ENCODE peak calls at places on chromosome 17, in five cellular contexts. F is epithelial cell of proximal tubule, I is AG09309, Q is ecto neural progenitor cell, R is uterus. A is an unnamed sample.

GRCh38 chr17:44795928-44796327 is 34.2 kb downstream of the GJC1 start:
- DNase-seq in F (no peak), Q (no peak), R (no peak), I (no peak), A (no peak)

GRCh38 chr17:6107791-6108190 is 37.6 kb downstream of the WSCD1 start:
- DNase-seq in Q (no peak), R (no peak), F (no peak), I (no peak), A (no peak)

GRCh38 chr17:76871668-76872067 is 3.5 kb downstream of the MGAT5B start:
- DNase-seq in R (no peak), I (no peak), F (no peak), Q (no peak), A (no peak)

GRCh38 chr17:17737938-17738894 is 57.0 kb downstream of the RAI1 start:
- DNase-seq in R (no peak), I (no peak), F (no peak), Q (peak; percentile 79), A (no peak)

GRCh38 chr17:43467981-43468541 is 15.7 kb upstream of the DHX8 start:
- DNase-seq in Q (no peak), F (peak; percentile 67), R (peak; percentile 27), I (peak; percentile 85), A (no peak)

GRCh38 chr17:15444805-15445204 is 22.6 kb downstream of the CDRT4 start:
- DNase-seq in I (no peak), Q (no peak), R (no peak), F (no peak), A (no peak)

GRCh38 chr17:61459968-61460718 is 7.9 kb downstream of the TBX4 start:
- DNase-seq in Q (peak; percentile 43), R (no peak), I (no peak), F (no peak), A (no peak)

GRCh38 chr17:4394208-4395110 is 28.0 kb upstream of the UBE2G1 start:
- DNase-seq in F (no peak), I (no peak), R (no peak), Q (no peak), A (no peak)

GRCh38 chr17:30219833-30220232 is 15.7 kb downstream of the SLC6A4 start:
- DNase-seq in I (no peak), Q (no peak), R (no peak), F (no peak), A (no peak)

GRCh38 chr17:66676421-66676820 is 158.5 kb upstream of the CACNG5 start:
- DNase-seq in Q (no peak), R (no peak), I (no peak), F (no peak), A (no peak)

GRCh38 chr17:13576661-13577526 is 24.8 kb downstream of the HS3ST3A1 start:
- DNase-seq in Q (no peak), I (no peak), F (no peak), R (no peak), A (no peak)

GRCh38 chr17:66268247-66268927 is 34.0 kb upstream of the PRKCA start:
- DNase-seq in Q (no peak), I (no peak), R (no peak), F (peak; percentile 73), A (no peak)

GRCh38 chr17:12789976-12790805 is 893 bp downstream of the ARHGAP44 start:
- DNase-seq in F (no peak), R (peak; percentile 24), I (no peak), Q (peak; percentile 75), A (no peak)

GRCh38 chr17:70168979-70169706 is at the start of gene KCNJ2:
- DNase-seq in Q (peak; percentile 95), R (peak; percentile 75), F (no peak), I (peak; percentile 4), A (no peak)

GRCh38 chr17:49343273-49343672 is 18.8 kb downstream of the ZNF652 start:
- DNase-seq in F (no peak), Q (no peak), R (no peak), I (no peak), A (no peak)

GRCh38 chr17:76537578-76538280 is at the start of gene CYGB:
- DNase-seq in R (peak; percentile 53), Q (peak; percentile 78), I (no peak), F (no peak), A (no peak)

GRCh38 chr17:39752241-39752831 is 14.6 kb downstream of the GRB7 start:
- DNase-seq in R (no peak), I (no peak), Q (no peak), F (no peak), A (no peak)

GRCh38 chr17:83064732-83065659 is 14.4 kb upstream of the METRNL start:
- DNase-seq in R (peak; percentile 30), Q (peak; percentile 49), I (no peak), F (no peak), A (no peak)

GRCh38 chr17:15457723-15458094 is 9.7 kb downstream of the CDRT4 start:
- DNase-seq in I (no peak), F (no peak), Q (no peak), R (peak; percentile 42), A (no peak)

GRCh38 chr17:29069526-29070041 is 26.6 kb downstream of the PIPOX start:
- DNase-seq in R (no peak), Q (no peak), I (no peak), F (no peak), A (no peak)

GRCh38 chr17:7418472-7419152 is 1.5 kb upstream of the SPEM1 start:
- DNase-seq in I (no peak), F (no peak), R (no peak), Q (no peak), A (no peak)

GRCh38 chr17:64156670-64157069 is 26.7 kb upstream of the ERN1 start:
- DNase-seq in I (no peak), Q (no peak), R (no peak), F (no peak), A (no peak)

GRCh38 chr17:59508999-59509398 is 56.4 kb upstream of the DHX40 start:
- DNase-seq in Q (no peak), I (no peak), F (no peak), R (no peak), A (no peak)

GRCh38 chr17:56314026-56314425 is 160.8 kb downstream of the ANKFN1 start:
- DNase-seq in I (no peak), Q (no peak), F (no peak), R (no peak), A (no peak)

A was measured in brain pericyte.